ENCODE peak calls at places on chromosome 20, in five cellular contexts. U is amniotic epithelial cell, J is RWPE1, C is HFFc6, K is fibroblast of villous mesenchyme. I is an unnamed sample.

GRCh38 chr20:57555457-57556184 is 5.3 kb upstream of the PCK1 start:
- DNase-seq in U (no peak), J (no peak), C (no peak), K (peak), I (no peak)

GRCh38 chr20:23021541-23021940 is 13.6 kb upstream of the SSTR4 start:
- DNase-seq in U (no peak), J (no peak), C (no peak), K (no peak), I (no peak)

GRCh38 chr20:45354423-45355208 is 6.4 kb upstream of the SDC4 start:
- DNase-seq in U (peak), J (no peak), C (no peak), K (peak), I (no peak)

GRCh38 chr20:48897298-48898044 is 24.0 kb upstream of the ARFGEF2 start:
- DNase-seq in U (peak), J (peak), C (peak), K (peak), I (no peak)

GRCh38 chr20:11979306-11980128 is 61.8 kb downstream of the BTBD3 start:
- DNase-seq in U (no peak), J (no peak), C (no peak), K (no peak), I (no peak)

GRCh38 chr20:56069016-56069415 is 63.7 kb upstream of the CBLN4 start:
- DNase-seq in U (no peak), J (no peak), C (no peak), K (no peak), I (no peak)

GRCh38 chr20:32378461-32378860 is 20.3 kb downstream of the ASXL1 start:
- DNase-seq in U (no peak), J (no peak), C (no peak), K (peak), I (no peak)

GRCh38 chr20:20009784-20010253 is 7.3 kb upstream of the NAA20 start:
- DNase-seq in U (no peak), J (no peak), C (no peak), K (no peak), I (peak)

GRCh38 chr20:23205656-23206055 is 119.5 kb upstream of the CD93 start:
- DNase-seq in U (peak), J (no peak), C (no peak), K (peak), I (peak)

I was measured in H9.